ENCODE peak calls at places on chromosomes 3 and 15, in ten cellular contexts. X is IMR-90, E is colonic mucosa, I is stomach, V is mucosa of descending colon, C is astrocyte, N is ascending aorta, O is hepatocyte, D is fibroblast of lung, K is lung. R is an unnamed sample. For H3K4me1, the result is how much of the 10 kb centered on the place peaks cover.

GRCh38 chr3:53187430-53187829 is 26.4 kb downstream of the PRKCD start:
- DNase-seq in V (peak), X (peak), N (no peak), O (no peak), K (no peak), C (peak), I (no peak), E (no peak), D (peak), R (no peak)

GRCh38 chr15:90864507-90864906 is 3.9 kb upstream of the FURIN start:
- DNase-seq in K (no peak), V (no peak), X (no peak), I (no peak), E (no peak), O (no peak), N (no peak), C (no peak), D (no peak), R (no peak)

GRCh38 chr3:127792664-127793292 is 29.5 kb downstream of the MGLL start:
- DNase-seq in D (peak), C (peak), O (peak), I (peak), N (peak), K (peak), E (peak), V (peak), X (peak), R (peak)

GRCh38 chr15:70427120-70427519 is 329.4 kb upstream of the TLE3 start:
- DNase-seq in N (no peak), C (no peak), D (peak), O (no peak), E (no peak), K (no peak), V (no peak), X (no peak), I (no peak), R (no peak)

GRCh38 chr15:93716615-93717221 is 514.6 kb upstream of the MCTP2 start:
- DNase-seq in K (no peak), V (no peak), C (no peak), O (no peak), I (no peak), D (no peak), N (no peak), E (no peak), X (no peak), R (no peak)

GRCh38 chr3:157128771-157129671 is 30.9 kb downstream of the CCNL1 start:
- DNase-seq in I (peak), K (no peak), O (peak), V (peak), E (peak), D (no peak), C (peak), N (no peak), X (peak), R (peak)

GRCh38 chr3:20741381-20741780 is 555.4 kb upstream of the SGO1 start:
- DNase-seq in I (no peak), E (no peak), K (no peak), N (no peak), X (no peak), C (peak), V (no peak), O (no peak), D (no peak), R (no peak)

GRCh38 chr3:12803371-12803770 is 6.9 kb downstream of the CAND2 start:
- DNase-seq in D (no peak), C (no peak), V (no peak), O (no peak), E (no peak), K (no peak), X (no peak), N (no peak), I (no peak), R (no peak)

GRCh38 chr15:38414351-38414750 is 39.6 kb upstream of the FAM98B start:
- DNase-seq in N (peak), D (peak), C (peak), O (peak), E (peak), I (peak), K (no peak), V (peak), X (peak), R (peak)

GRCh38 chr3:57749542-57749941 is 6.6 kb upstream of the SLMAP start:
- DNase-seq in K (no peak), C (no peak), X (no peak), V (no peak), N (no peak), E (no peak), D (no peak), O (no peak), I (no peak), R (no peak)

GRCh38 chr15:62888628-62889027 is 153.9 kb upstream of the TPM1 start:
- DNase-seq in D (no peak), X (peak), K (no peak), N (no peak), I (no peak), O (no peak), E (no peak), V (no peak), C (no peak), R (no peak)

GRCh38 chr3:171994646-171995441 is 44.5 kb upstream of the FNDC3B start:
- DNase-seq in X (peak), N (no peak), V (no peak), D (peak), E (no peak), K (no peak), I (no peak), O (peak), C (peak), R (no peak)

GRCh38 chr3:73236867-73237266 is 175.4 kb downstream of the EBLN2 start:
- DNase-seq in N (no peak), O (no peak), D (no peak), C (peak), V (no peak), I (no peak), E (no peak), X (no peak), K (no peak), R (no peak)

GRCh38 chr3:114455432-114455831 is 161.6 kb downstream of the TIGIT start:
- DNase-seq in E (no peak), C (no peak), I (no peak), K (no peak), N (no peak), D (no peak), O (no peak), X (no peak), V (no peak), R (no peak)

GRCh38 chr3:41198526-41198925 is 779 bp upstream of the CTNNB1 start:
- DNase-seq in V (peak), K (peak), I (peak), X (no peak), C (peak), D (no peak), O (peak), E (peak), N (peak), R (peak)

GRCh38 chr15:62798536-62798935 is 244.0 kb upstream of the TPM1 start:
- DNase-seq in K (no peak), C (no peak), N (no peak), E (no peak), X (no peak), O (no peak), D (no peak), I (no peak), V (no peak), R (no peak)

GRCh38 chr3:52039846-52040245 is 16.5 kb downstream of the DUSP7 start:
- DNase-seq in O (peak), E (no peak), C (peak), D (peak), N (peak), V (no peak), K (peak), X (no peak), I (peak), R (peak)

GRCh38 chr3:101964861-101965260 is 115.5 kb downstream of the NFKBIZ start:
- DNase-seq in D (peak), O (no peak), X (peak), C (peak), I (no peak), K (no peak), N (no peak), V (no peak), E (no peak), R (no peak)

GRCh38 chr15:83809345-83809744 is 155.4 kb downstream of the ADAMTSL3 start:
- DNase-seq in O (no peak), I (no peak), E (no peak), C (no peak), K (no peak), X (no peak), N (no peak), D (no peak), V (no peak), R (no peak)

GRCh38 chr15:77607111-77607893 is 25.4 kb downstream of the LINGO1 start:
- DNase-seq in D (no peak), I (no peak), O (peak), N (no peak), C (no peak), X (peak), E (no peak), K (no peak), V (peak), R (no peak)

GRCh38 chr3:168248383-168249047 is 152.8 kb upstream of the GOLIM4 start:
- DNase-seq in O (peak), N (no peak), E (no peak), V (peak), K (no peak), I (peak), D (peak), X (peak), C (peak), R (peak)

GRCh38 chr3:168250415-168250861 is 154.7 kb upstream of the GOLIM4 start:
- DNase-seq in V (no peak), D (peak), O (no peak), X (peak), E (no peak), K (no peak), N (no peak), C (peak), I (no peak), R (peak)

GRCh38 chr3:168249048-168249538 is 153.4 kb upstream of the GOLIM4 start:
- DNase-seq in C (peak), N (no peak), D (peak), K (no peak), I (no peak), V (no peak), E (no peak), X (peak), O (no peak), R (peak)

GRCh38 chr3:168249539-168250414 is 154.1 kb upstream of the GOLIM4 start:
- DNase-seq in E (peak), K (peak), C (peak), D (peak), V (peak), I (peak), O (peak), N (peak), X (peak), R (peak)

DNA sequence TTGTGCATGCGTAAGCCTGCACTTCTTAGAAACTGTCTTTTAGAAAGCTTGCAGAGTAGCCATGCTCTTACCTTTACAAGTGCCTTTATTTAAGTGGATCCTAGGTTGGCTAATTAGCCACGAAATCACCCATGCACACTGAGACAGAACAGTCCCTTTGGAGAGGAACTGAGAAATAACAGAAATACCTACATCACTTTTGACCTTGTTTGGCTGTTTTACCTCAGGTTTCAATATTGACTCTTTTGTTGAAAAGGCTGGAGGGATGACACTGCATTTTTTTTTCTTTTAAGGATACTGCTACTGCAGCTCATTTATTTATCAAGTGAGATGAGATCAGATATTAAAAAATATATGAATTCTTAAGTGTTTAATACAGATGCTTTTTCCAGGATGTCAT is 155.6 kb upstream of the GOLIM4 start:
- DNase-seq in N (no peak), V (no peak), E (no peak), C (no peak), K (no peak), O (no peak), X (no peak), I (no peak), D (no peak), R (no peak)
- H3K4me3 ChIP-seq in N (no peak), V (no peak), E (no peak), C (no peak), K (no peak), O (no peak), X (no peak), I (no peak), D (peak), R (no peak)

GRCh38 chr3:84141571-84141970 is 817.2 kb upstream of the CADM2 start:
- DNase-seq in K (no peak), C (peak), I (no peak), D (no peak), N (no peak), E (no peak), V (no peak), O (no peak), X (peak), R (no peak)

GRCh38 chr3:84136425-84136824 is 822.4 kb upstream of the CADM2 start:
- DNase-seq in N (no peak), X (no peak), I (no peak), V (no peak), D (peak), E (no peak), K (no peak), C (no peak), O (no peak), R (no peak)
- TF ChIP-seq CTCF in N (no peak), X (no peak), I (no peak), V (no peak), D (no peak), E (no peak), K (no peak), C (peak), O (no peak), R (no peak)

DNA sequence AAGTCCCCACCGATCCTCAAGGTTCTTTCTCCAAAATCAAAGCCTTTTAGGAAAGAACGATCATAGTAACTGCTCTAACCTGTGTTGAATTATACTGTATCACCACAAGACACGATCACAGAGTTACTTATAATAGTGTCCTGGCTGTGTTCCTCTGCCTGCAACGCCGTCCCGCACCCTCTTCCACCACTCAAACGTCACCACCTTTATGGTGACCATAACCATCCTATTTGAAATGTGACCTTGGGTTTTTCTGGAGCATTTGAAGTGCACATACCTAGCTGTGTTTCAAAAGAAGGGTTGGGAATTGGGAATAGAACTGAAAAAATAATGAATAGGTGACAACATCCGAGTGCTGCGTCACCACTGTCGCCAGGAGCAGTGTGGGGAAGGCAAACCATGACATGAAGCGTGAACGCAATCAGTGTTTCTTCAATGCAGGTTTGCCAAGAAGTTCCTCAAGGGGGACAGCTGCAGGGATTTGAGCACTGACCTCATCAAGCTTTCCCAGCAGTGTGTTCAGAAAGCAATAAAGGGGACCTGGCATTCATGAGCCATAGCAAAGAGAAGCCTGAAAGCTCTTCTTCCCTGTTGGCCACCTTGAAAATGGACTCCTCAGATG is 769 bp upstream of the SELENOS start:
- DNase-seq in X (no peak), K (no peak), I (no peak), C (no peak), N (no peak), O (peak), E (peak), D (no peak), V (no peak), R (no peak)
- H3K4me1 ChIP-seq in X (under half), K (under half), I (under half), C (under half), N (under half), O (under half), E (under half), D (under half), V (under half), R (under half)

DNA sequence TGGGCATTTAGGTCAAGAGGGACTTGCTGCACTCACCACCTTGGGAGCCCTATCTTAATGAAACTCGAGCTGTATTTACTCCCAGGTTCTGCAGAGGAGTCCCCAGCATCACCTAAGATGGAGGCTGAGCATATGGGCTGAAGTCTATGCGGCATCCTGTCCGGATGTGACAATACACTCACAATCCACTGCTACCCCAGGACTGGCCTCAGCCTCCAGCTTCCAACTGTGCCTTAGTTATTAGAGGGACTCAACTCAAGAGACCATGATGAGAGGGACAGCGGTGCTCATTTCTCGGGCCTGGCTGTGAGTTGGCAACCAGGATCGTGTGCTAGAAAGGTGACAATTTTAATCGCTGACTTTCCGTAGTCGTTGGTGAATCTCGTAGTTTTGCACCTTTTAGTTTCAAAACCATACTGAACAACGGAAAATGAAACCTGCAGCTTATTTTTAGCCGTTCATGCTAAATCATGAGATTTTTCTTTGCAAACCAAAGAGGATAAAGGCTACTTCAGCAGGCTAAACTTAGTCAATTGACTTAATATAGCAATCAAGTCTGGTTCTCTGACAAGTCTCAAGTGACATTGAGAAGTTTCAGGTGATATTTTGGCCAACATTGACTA is 11.1 kb downstream of the ZBTB38 start:
- DNase-seq in K (no peak), C (no peak), I (no peak), X (no peak), O (no peak), E (no peak), V (no peak), D (no peak), N (no peak), R (no peak)
- H3K4me3 ChIP-seq in K (no peak), C (no peak), I (no peak), X (no peak), O (no peak), E (no peak), V (no peak), D (no peak), N (no peak), R (no peak)

GRCh38 chr15:25742008-25742407 is 121.1 kb downstream of the ATP10A start:
- DNase-seq in K (peak), V (no peak), D (no peak), N (no peak), O (no peak), I (no peak), X (no peak), C (no peak), E (no peak), R (no peak)

GRCh38 chr15:25741253-25741575 is 121.9 kb downstream of the ATP10A start:
- DNase-seq in X (no peak), O (no peak), C (no peak), V (no peak), I (no peak), K (no peak), N (no peak), D (no peak), E (no peak), R (no peak)

GRCh38 chr15:25738171-25738792 is 124.8 kb downstream of the ATP10A start:
- DNase-seq in X (peak), E (no peak), V (no peak), I (no peak), N (peak), K (no peak), D (peak), O (no peak), C (peak), R (no peak)

GRCh38 chr15:25740438-25741252 is 122.5 kb downstream of the ATP10A start:
- DNase-seq in V (no peak), C (no peak), X (no peak), N (peak), O (no peak), E (no peak), D (no peak), K (no peak), I (no peak), R (no peak)

DNA sequence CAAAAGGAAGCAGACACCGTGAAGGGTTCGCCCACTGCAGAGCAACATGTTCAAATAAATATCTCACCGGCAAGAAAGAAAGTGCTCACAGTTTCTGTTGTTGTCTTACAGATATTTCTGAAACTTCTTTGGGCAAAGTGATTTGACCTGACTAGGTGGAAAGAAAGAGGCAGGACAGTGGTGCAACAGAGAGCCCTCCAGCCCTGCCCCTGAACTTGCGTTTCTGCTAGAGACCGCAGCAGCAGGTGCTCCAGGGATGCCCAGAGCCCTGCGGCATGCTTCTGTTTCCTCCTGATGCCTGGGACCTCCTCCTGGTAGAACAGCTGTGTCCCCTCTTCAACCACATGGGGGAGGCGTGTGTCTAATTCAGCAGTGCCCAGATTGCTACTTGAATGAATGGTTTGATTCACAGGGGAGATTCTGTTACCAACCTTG is 123.4 kb downstream of the ATP10A start:
- DNase-seq in O (peak), X (peak), E (no peak), I (no peak), D (peak), N (peak), C (peak), V (no peak), K (no peak), R (peak)
- TF ChIP-seq CTCF in O (peak), X (peak), E (no peak), I (no peak), D (peak), N (peak), C (peak), V (no peak), K (no peak), R (no peak)

R was measured in testis.